ENCODE peak calls at places on chromosomes 5 and 9, in nine cellular contexts. One of them, this sample, is unnamed.

GRCh38 chr5:108700928-108701327 is 46.8 kb upstream of the FER start:
- DNase-seq in fibroblast of the aortic adventitia: no peak
- DNase-seq in AG10803: no peak
- DNase-seq in lung: no peak
- DNase-seq in left cardiac atrium: no peak
- DNase-seq in fibroblast of gingiva: no peak
- DNase-seq in type B pancreatic cell: no peak
- DNase-seq in HCEC 1CT: no peak
- DNase-seq in MM.1S: no peak
- DNase-seq in this sample: no peak

GRCh38 chr9:131562032-131562959 is 17.0 kb downstream of the PRRT1B start:
- DNase-seq in fibroblast of the aortic adventitia: peak
- DNase-seq in AG10803: no peak
- DNase-seq in lung: no peak
- DNase-seq in left cardiac atrium: no peak
- DNase-seq in fibroblast of gingiva: no peak
- DNase-seq in type B pancreatic cell: no peak
- DNase-seq in HCEC 1CT: no peak
- DNase-seq in MM.1S: no peak
- DNase-seq in this sample: no peak

GRCh38 chr5:172491481-172491880 is 37.2 kb upstream of the SH3PXD2B start:
- DNase-seq in fibroblast of the aortic adventitia: no peak
- DNase-seq in AG10803: no peak
- DNase-seq in lung: no peak
- DNase-seq in left cardiac atrium: no peak
- DNase-seq in fibroblast of gingiva: no peak
- DNase-seq in type B pancreatic cell: no peak
- DNase-seq in HCEC 1CT: no peak
- DNase-seq in MM.1S: no peak
- DNase-seq in this sample: peak

GRCh38 chr9:98740226-98740881 is 31.6 kb upstream of the GABBR2 start:
- DNase-seq in fibroblast of the aortic adventitia: no peak
- DNase-seq in AG10803: no peak
- DNase-seq in lung: no peak
- DNase-seq in left cardiac atrium: no peak
- DNase-seq in fibroblast of gingiva: no peak
- DNase-seq in type B pancreatic cell: no peak
- DNase-seq in HCEC 1CT: no peak
- DNase-seq in MM.1S: no peak
- DNase-seq in this sample: no peak

GRCh38 chr9:106885451-106885850 is 22.5 kb downstream of the ZNF462 start:
- DNase-seq in fibroblast of the aortic adventitia: peak
- DNase-seq in AG10803: peak
- DNase-seq in lung: peak
- DNase-seq in left cardiac atrium: no peak
- DNase-seq in fibroblast of gingiva: peak
- DNase-seq in type B pancreatic cell: no peak
- DNase-seq in HCEC 1CT: peak
- DNase-seq in MM.1S: no peak
- DNase-seq in this sample: no peak

GRCh38 chr9:7186175-7186574 is 428.4 kb downstream of the KDM4C start:
- DNase-seq in fibroblast of the aortic adventitia: no peak
- DNase-seq in AG10803: no peak
- DNase-seq in lung: no peak
- DNase-seq in left cardiac atrium: no peak
- DNase-seq in fibroblast of gingiva: peak
- DNase-seq in type B pancreatic cell: no peak
- DNase-seq in HCEC 1CT: peak
- DNase-seq in MM.1S: peak
- DNase-seq in this sample: no peak

GRCh38 chr5:147168578-147169327 is 66.1 kb upstream of the STK32A start:
- DNase-seq in fibroblast of the aortic adventitia: peak
- DNase-seq in AG10803: peak
- DNase-seq in lung: no peak
- DNase-seq in left cardiac atrium: no peak
- DNase-seq in fibroblast of gingiva: peak
- DNase-seq in type B pancreatic cell: no peak
- DNase-seq in HCEC 1CT: no peak
- DNase-seq in MM.1S: peak
- DNase-seq in this sample: no peak

GRCh38 chr9:671997-672396 is 169.5 kb upstream of the DMRT1 start:
- DNase-seq in fibroblast of the aortic adventitia: no peak
- DNase-seq in AG10803: no peak
- DNase-seq in lung: no peak
- DNase-seq in left cardiac atrium: no peak
- DNase-seq in fibroblast of gingiva: no peak
- DNase-seq in type B pancreatic cell: no peak
- DNase-seq in HCEC 1CT: no peak
- DNase-seq in MM.1S: no peak
- DNase-seq in this sample: no peak

GRCh38 chr9:137426018-137426681 is 3.0 kb downstream of the NOXA1 start:
- DNase-seq in fibroblast of the aortic adventitia: no peak
- DNase-seq in AG10803: no peak
- DNase-seq in lung: no peak
- DNase-seq in left cardiac atrium: peak
- DNase-seq in fibroblast of gingiva: no peak
- DNase-seq in type B pancreatic cell: no peak
- DNase-seq in HCEC 1CT: no peak
- DNase-seq in MM.1S: no peak
- DNase-seq in this sample: no peak

GRCh38 chr9:111969061-111969460 is 72.4 kb downstream of the UGCG start:
- DNase-seq in fibroblast of the aortic adventitia: no peak
- DNase-seq in AG10803: peak
- DNase-seq in lung: no peak
- DNase-seq in left cardiac atrium: no peak
- DNase-seq in fibroblast of gingiva: no peak
- DNase-seq in type B pancreatic cell: no peak
- DNase-seq in HCEC 1CT: no peak
- DNase-seq in MM.1S: no peak
- DNase-seq in this sample: no peak

GRCh38 chr9:7756088-7756487 is 43.5 kb downstream of the DMAC1 start:
- DNase-seq in fibroblast of the aortic adventitia: no peak
- DNase-seq in AG10803: no peak
- DNase-seq in lung: no peak
- DNase-seq in left cardiac atrium: no peak
- DNase-seq in fibroblast of gingiva: no peak
- DNase-seq in type B pancreatic cell: no peak
- DNase-seq in HCEC 1CT: no peak
- DNase-seq in MM.1S: peak
- DNase-seq in this sample: no peak

GRCh38 chr5:83914199-83914598 is 193.5 kb upstream of the HAPLN1 start:
- DNase-seq in fibroblast of the aortic adventitia: peak
- DNase-seq in AG10803: no peak
- DNase-seq in lung: no peak
- DNase-seq in left cardiac atrium: no peak
- DNase-seq in fibroblast of gingiva: no peak
- DNase-seq in type B pancreatic cell: no peak
- DNase-seq in HCEC 1CT: peak
- DNase-seq in MM.1S: no peak
- DNase-seq in this sample: no peak

GRCh38 chr5:117657591-117657990 is 1083.0 kb upstream of the SEMA6A start:
- DNase-seq in fibroblast of the aortic adventitia: peak
- DNase-seq in AG10803: no peak
- DNase-seq in lung: no peak
- DNase-seq in left cardiac atrium: no peak
- DNase-seq in fibroblast of gingiva: no peak
- DNase-seq in type B pancreatic cell: no peak
- DNase-seq in HCEC 1CT: no peak
- DNase-seq in MM.1S: no peak
- DNase-seq in this sample: no peak

GRCh38 chr9:98989036-98990000 is 45.6 kb downstream of the COL15A1 start:
- DNase-seq in fibroblast of the aortic adventitia: peak
- DNase-seq in AG10803: peak
- DNase-seq in lung: peak
- DNase-seq in left cardiac atrium: peak
- DNase-seq in fibroblast of gingiva: peak
- DNase-seq in type B pancreatic cell: peak
- DNase-seq in HCEC 1CT: peak
- DNase-seq in MM.1S: no peak
- DNase-seq in this sample: peak

GRCh38 chr9:83330207-83331196 is 207.7 kb downstream of the FRMD3 start:
- DNase-seq in fibroblast of the aortic adventitia: no peak
- DNase-seq in AG10803: no peak
- DNase-seq in lung: no peak
- DNase-seq in left cardiac atrium: no peak
- DNase-seq in fibroblast of gingiva: no peak
- DNase-seq in type B pancreatic cell: no peak
- DNase-seq in HCEC 1CT: no peak
- DNase-seq in MM.1S: no peak
- DNase-seq in this sample: no peak

GRCh38 chr9:95696701-95697100 is 178.8 kb upstream of the ERCC6L2 start:
- DNase-seq in fibroblast of the aortic adventitia: no peak
- DNase-seq in AG10803: no peak
- DNase-seq in lung: no peak
- DNase-seq in left cardiac atrium: no peak
- DNase-seq in fibroblast of gingiva: no peak
- DNase-seq in type B pancreatic cell: no peak
- DNase-seq in HCEC 1CT: no peak
- DNase-seq in MM.1S: no peak
- DNase-seq in this sample: no peak

GRCh38 chr5:170623576-170624181 is 119.9 kb downstream of the KCNIP1 start:
- DNase-seq in fibroblast of the aortic adventitia: peak
- DNase-seq in AG10803: peak
- DNase-seq in lung: no peak
- DNase-seq in left cardiac atrium: peak
- DNase-seq in fibroblast of gingiva: peak
- DNase-seq in type B pancreatic cell: no peak
- DNase-seq in HCEC 1CT: no peak
- DNase-seq in MM.1S: peak
- DNase-seq in this sample: no peak

GRCh38 chr5:103800728-103801127 is 238.1 kb upstream of the NUDT12 start:
- DNase-seq in fibroblast of the aortic adventitia: peak
- DNase-seq in AG10803: peak
- DNase-seq in lung: no peak
- DNase-seq in left cardiac atrium: no peak
- DNase-seq in fibroblast of gingiva: no peak
- DNase-seq in type B pancreatic cell: no peak
- DNase-seq in HCEC 1CT: peak
- DNase-seq in MM.1S: no peak
- DNase-seq in this sample: no peak

GRCh38 chr5:141135030-141135717 is at the start of gene PCDHB5:
- DNase-seq in fibroblast of the aortic adventitia: peak
- DNase-seq in AG10803: peak
- DNase-seq in lung: no peak
- DNase-seq in left cardiac atrium: no peak
- DNase-seq in fibroblast of gingiva: no peak
- DNase-seq in type B pancreatic cell: no peak
- DNase-seq in HCEC 1CT: no peak
- DNase-seq in MM.1S: no peak
- DNase-seq in this sample: no peak

GRCh38 chr5:6455571-6456200 is 7.0 kb downstream of the UBE2QL1 start:
- DNase-seq in fibroblast of the aortic adventitia: no peak
- DNase-seq in AG10803: no peak
- DNase-seq in lung: no peak
- DNase-seq in left cardiac atrium: no peak
- DNase-seq in fibroblast of gingiva: no peak
- DNase-seq in type B pancreatic cell: no peak
- DNase-seq in HCEC 1CT: no peak
- DNase-seq in MM.1S: no peak
- DNase-seq in this sample: peak

GRCh38 chr5:65128226-65128625 is 353.5 kb downstream of the ADAMTS6 start:
- DNase-seq in fibroblast of the aortic adventitia: no peak
- DNase-seq in AG10803: no peak
- DNase-seq in lung: no peak
- DNase-seq in left cardiac atrium: no peak
- DNase-seq in fibroblast of gingiva: no peak
- DNase-seq in type B pancreatic cell: no peak
- DNase-seq in HCEC 1CT: no peak
- DNase-seq in MM.1S: no peak
- DNase-seq in this sample: no peak

GRCh38 chr5:14829396-14829795 is 42.2 kb downstream of the ANKH start:
- DNase-seq in fibroblast of the aortic adventitia: peak
- DNase-seq in AG10803: peak
- DNase-seq in lung: no peak
- DNase-seq in left cardiac atrium: no peak
- DNase-seq in fibroblast of gingiva: peak
- DNase-seq in type B pancreatic cell: no peak
- DNase-seq in HCEC 1CT: no peak
- DNase-seq in MM.1S: no peak
- DNase-seq in this sample: no peak

GRCh38 chr9:130921483-130921806 is 17.6 kb downstream of the FIBCD1 start:
- DNase-seq in fibroblast of the aortic adventitia: no peak
- DNase-seq in AG10803: no peak
- DNase-seq in lung: no peak
- DNase-seq in left cardiac atrium: no peak
- DNase-seq in fibroblast of gingiva: no peak
- DNase-seq in type B pancreatic cell: no peak
- DNase-seq in HCEC 1CT: no peak
- DNase-seq in MM.1S: no peak
- DNase-seq in this sample: no peak

GRCh38 chr9:119801311-119801710 is 432.1 kb upstream of the BRINP1 start:
- DNase-seq in fibroblast of the aortic adventitia: peak
- DNase-seq in AG10803: peak
- DNase-seq in lung: no peak
- DNase-seq in left cardiac atrium: no peak
- DNase-seq in fibroblast of gingiva: no peak
- DNase-seq in type B pancreatic cell: no peak
- DNase-seq in HCEC 1CT: no peak
- DNase-seq in MM.1S: no peak
- DNase-seq in this sample: no peak

GRCh38 chr9:36207016-36207415 is 16.3 kb downstream of the CLTA start:
- DNase-seq in fibroblast of the aortic adventitia: no peak
- DNase-seq in AG10803: no peak
- DNase-seq in lung: no peak
- DNase-seq in left cardiac atrium: no peak
- DNase-seq in fibroblast of gingiva: no peak
- DNase-seq in type B pancreatic cell: no peak
- DNase-seq in HCEC 1CT: peak
- DNase-seq in MM.1S: no peak
- DNase-seq in this sample: no peak

GRCh38 chr9:74666625-74667316 is 169.6 kb downstream of the RORB start:
- DNase-seq in fibroblast of the aortic adventitia: peak
- DNase-seq in AG10803: no peak
- DNase-seq in lung: peak
- DNase-seq in left cardiac atrium: no peak
- DNase-seq in fibroblast of gingiva: peak
- DNase-seq in type B pancreatic cell: no peak
- DNase-seq in HCEC 1CT: peak
- DNase-seq in MM.1S: no peak
- DNase-seq in this sample: no peak

GRCh38 chr5:179422213-179422839 is 77.1 kb upstream of the ADAMTS2 start:
- DNase-seq in fibroblast of the aortic adventitia: no peak
- DNase-seq in AG10803: no peak
- DNase-seq in lung: no peak
- DNase-seq in left cardiac atrium: no peak
- DNase-seq in fibroblast of gingiva: no peak
- DNase-seq in type B pancreatic cell: no peak
- DNase-seq in HCEC 1CT: no peak
- DNase-seq in MM.1S: no peak
- DNase-seq in this sample: peak

GRCh38 chr9:98109052-98109451 is 10.0 kb downstream of the TRIM14 start:
- DNase-seq in fibroblast of the aortic adventitia: no peak
- DNase-seq in AG10803: no peak
- DNase-seq in lung: no peak
- DNase-seq in left cardiac atrium: no peak
- DNase-seq in fibroblast of gingiva: no peak
- DNase-seq in type B pancreatic cell: no peak
- DNase-seq in HCEC 1CT: no peak
- DNase-seq in MM.1S: no peak
- DNase-seq in this sample: no peak

GRCh38 chr9:128916204-128916603 is 4.6 kb upstream of the PHYHD1 start:
- DNase-seq in fibroblast of the aortic adventitia: peak
- DNase-seq in AG10803: peak
- DNase-seq in lung: no peak
- DNase-seq in left cardiac atrium: peak
- DNase-seq in fibroblast of gingiva: peak
- DNase-seq in type B pancreatic cell: no peak
- DNase-seq in HCEC 1CT: no peak
- DNase-seq in MM.1S: no peak
- DNase-seq in this sample: no peak